ENCODE peak calls at places on chromosomes 3 and 15, in four cellular contexts. B, E, T and N are unnamed samples.

GRCh38 chr15:52328680-52329079 is 33.1 kb upstream of the MYO5C start:
- DNase-seq in B (no peak), E (no peak), T (no peak), N (no peak)

GRCh38 chr15:67853454-67853853 is 13.6 kb upstream of the RNU6-1 start:
- DNase-seq in B (no peak), E (no peak), T (no peak), N (no peak)

GRCh38 chr15:75153084-75153483 is 48.6 kb upstream of the C15orf39 start:
- DNase-seq in B (peak), E (peak), T (peak), N (no peak)

GRCh38 chr15:75200765-75201608 is 695 bp upstream of the C15orf39 start:
- DNase-seq in B (peak), E (peak), T (peak), N (peak)

GRCh38 chr3:149638401-149639092 is 19.3 kb downstream of the WWTR1 start:
- DNase-seq in B (no peak), E (no peak), T (no peak), N (no peak)

GRCh38 chr3:38343797-38344594 is 2.6 kb upstream of the XYLB start:
- DNase-seq in B (no peak), E (no peak), T (no peak), N (no peak)

GRCh38 chr15:40307421-40308165 is at the start of gene PLCB2:
- DNase-seq in B (peak), E (no peak), T (peak), N (peak)

GRCh38 chr3:107619549-107619948 is 96.8 kb downstream of the BBX start:
- DNase-seq in B (no peak), E (no peak), T (no peak), N (no peak)

GRCh38 chr3:76038949-76039348 is 253.6 kb upstream of the ZNF717 start:
- DNase-seq in B (no peak), E (no peak), T (no peak), N (no peak)

GRCh38 chr3:42019953-42020260 is 58.0 kb upstream of the ULK4 start:
- DNase-seq in B (no peak), E (no peak), T (no peak), N (no peak)

GRCh38 chr3:42022355-42022754 is 60.5 kb upstream of the ULK4 start:
- DNase-seq in B (no peak), E (no peak), T (no peak), N (no peak)

GRCh38 chr3:42019144-42019952 is 57.4 kb upstream of the ULK4 start:
- DNase-seq in B (no peak), E (no peak), T (no peak), N (no peak)

GRCh38 chr3:42023380-42023779 is 61.5 kb upstream of the ULK4 start:
- DNase-seq in B (no peak), E (no peak), T (no peak), N (no peak)

GRCh38 chr3:42020681-42021307 is 58.9 kb upstream of the ULK4 start:
- DNase-seq in B (no peak), E (no peak), T (no peak), N (no peak)
- TF ChIP-seq POLR2AphosphoS5 in B (no peak), E (no peak), T (no peak), N (no peak)

DNA sequence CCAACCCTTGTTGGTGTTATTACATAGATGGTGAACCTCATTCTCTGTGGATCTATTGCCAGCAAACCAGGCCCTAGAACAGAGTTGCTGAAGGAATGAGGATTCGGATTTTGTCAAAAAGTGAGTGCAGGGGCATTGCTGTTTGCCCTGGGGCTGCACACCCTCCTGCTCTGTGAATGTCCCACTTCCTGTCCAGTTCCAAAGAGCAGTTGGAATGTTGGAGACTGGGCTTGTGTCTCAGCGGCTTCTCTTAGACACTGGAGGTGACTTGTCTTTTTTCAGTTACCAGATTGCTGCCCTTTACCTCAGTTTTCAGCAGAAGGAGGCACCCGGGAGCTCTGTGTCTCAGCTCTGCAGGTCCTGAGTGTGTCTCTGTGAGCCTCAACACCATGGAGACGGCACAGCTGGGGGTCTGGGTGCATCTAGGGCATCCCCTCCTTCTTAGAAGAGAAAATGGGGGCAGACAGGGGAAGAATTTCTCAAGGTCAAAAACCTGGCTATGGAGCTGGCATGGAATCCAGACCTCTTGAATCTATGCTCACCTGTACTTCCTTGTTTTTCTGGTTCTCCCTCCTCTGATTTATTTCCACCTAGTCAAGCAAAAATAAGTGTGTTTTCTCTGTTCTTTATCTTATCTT is 46.3 kb downstream of the LIMD1 start:
- DNase-seq in B (no peak), E (no peak), T (no peak), N (no peak)
- TF ChIP-seq POLR2AphosphoS5 in B (no peak), E (no peak), T (no peak), N (no peak)

GRCh38 chr3:119194237-119195150 is 21.1 kb downstream of the UPK1B start:
- DNase-seq in B (no peak), E (no peak), T (no peak), N (no peak)
- TF ChIP-seq POLR2AphosphoS5 in B (no peak), E (no peak), T (no peak), N (no peak)

DNA sequence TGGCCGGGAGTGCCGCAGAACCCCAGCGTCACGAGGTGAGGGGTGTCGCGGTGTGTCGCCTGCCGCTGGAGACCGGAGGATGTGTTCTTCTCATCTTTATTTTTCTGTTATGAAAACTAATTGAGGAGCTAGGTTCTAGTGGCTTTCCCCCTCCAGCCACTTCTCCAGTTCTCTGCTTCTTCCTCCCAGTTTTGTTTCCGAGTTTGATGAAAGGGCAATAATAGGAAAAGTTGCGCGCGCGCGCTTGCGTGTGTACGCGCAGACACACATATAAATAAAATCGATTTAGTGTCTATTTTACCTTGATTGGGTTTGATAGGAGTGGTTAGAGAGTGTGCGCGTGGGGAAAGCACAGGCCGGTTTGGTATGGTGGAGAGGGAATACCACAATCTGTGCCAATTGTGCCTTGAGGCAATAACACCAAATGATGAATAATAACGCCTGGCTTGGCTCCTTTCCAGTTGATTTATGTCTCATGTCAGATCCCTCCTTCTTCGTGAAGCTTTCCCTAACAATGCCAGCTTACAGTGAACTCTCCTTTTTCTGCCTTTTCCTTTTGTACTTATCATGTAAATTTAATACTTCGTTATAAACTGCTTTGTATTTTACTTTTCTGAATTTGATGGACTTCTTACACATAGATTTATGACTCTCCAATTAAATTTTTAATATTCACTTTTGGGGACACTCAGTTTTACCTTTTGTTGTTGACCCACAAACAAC is 1.5 kb downstream of the TIPARP start:
- DNase-seq in B (peak), E (peak), T (peak), N (no peak)
- TF ChIP-seq POLR2AphosphoS5 in B (no peak), E (no peak), T (no peak), N (no peak)

GRCh38 chr3:105145516-105145915 is 221.2 kb upstream of the ALCAM start:
- DNase-seq in B (no peak), E (no peak), T (no peak), N (no peak)
- TF ChIP-seq POLR2AphosphoS5 in B (no peak), E (no peak), T (no peak), N (no peak)

DNA sequence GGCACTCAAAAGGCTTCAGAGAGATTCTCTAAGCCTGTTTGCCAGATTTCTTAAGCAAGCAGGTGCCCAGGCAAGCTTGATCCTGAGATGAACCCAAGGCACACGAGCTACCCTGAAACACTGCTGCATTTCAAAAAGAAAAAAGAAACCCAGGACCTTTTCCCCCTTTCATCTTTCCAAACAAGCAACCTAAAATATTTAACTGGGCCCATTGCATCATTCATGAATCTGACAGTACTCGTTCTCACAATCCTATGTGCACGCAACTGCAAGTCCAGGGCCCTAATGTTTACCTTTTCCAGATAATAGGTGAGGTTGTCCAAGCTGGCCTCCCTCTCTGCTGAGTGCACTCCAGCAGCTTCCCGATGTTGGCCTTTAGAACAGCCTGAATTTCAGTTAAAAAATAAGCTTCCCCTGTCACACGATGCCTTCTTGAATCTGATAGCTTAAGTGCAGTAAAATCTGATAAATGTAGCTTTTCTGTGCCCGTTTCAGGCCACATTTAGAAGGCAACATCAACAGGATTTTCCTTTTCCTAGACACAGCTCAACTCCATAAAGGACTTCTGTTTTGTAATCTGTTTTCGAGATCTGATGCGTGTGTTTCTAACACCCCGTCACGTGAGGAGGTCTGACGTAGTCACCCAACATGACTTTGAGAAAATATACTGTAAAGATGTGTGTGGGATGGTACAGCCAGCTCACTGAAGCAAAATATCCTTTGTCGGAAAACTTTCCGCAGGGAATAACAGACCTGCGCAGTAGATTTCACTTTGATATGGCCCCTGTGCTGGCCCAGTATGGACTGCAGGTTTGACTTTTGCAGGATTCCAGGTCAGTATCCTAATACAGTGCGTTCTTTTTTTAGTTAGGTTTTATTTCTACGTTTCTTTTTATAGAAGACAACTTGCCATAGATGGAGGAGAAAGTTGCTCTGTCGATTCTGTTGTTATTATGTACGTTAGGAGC is 55.1 kb upstream of the RASA2 start:
- DNase-seq in B (no peak), E (no peak), T (no peak), N (no peak)
- TF ChIP-seq POLR2AphosphoS5 in B (no peak), E (no peak), T (no peak), N (no peak)

GRCh38 chr3:155248531-155249187 is 44.8 kb downstream of the STRIT1 start:
- DNase-seq in B (peak), E (no peak), T (no peak), N (no peak)

GRCh38 chr3:155252021-155252420 is 41.5 kb downstream of the STRIT1 start:
- DNase-seq in B (no peak), E (no peak), T (no peak), N (no peak)

GRCh38 chr3:155254445-155254844 is 39.0 kb downstream of the STRIT1 start:
- DNase-seq in B (no peak), E (no peak), T (no peak), N (no peak)

DNA sequence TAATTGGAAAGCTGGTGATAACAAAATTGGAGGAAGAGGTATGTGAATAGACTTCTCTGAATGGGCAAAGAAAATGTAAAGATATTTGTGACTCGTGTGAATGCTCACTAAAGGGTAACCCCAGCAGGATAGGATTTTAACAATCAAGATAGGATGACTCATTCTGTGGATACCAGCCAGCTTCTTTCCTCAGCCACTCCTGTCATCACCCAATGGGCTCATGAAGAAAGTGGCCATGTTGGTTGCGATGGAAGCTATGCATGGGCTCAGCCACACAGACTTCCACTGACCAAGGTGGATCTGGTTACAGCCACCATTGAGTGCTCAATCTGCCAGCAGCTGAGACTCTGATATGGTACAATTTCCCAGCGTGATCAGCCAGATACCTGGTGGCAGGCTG is 40.9 kb downstream of the STRIT1 start:
- DNase-seq in B (no peak), E (no peak), T (no peak), N (no peak)
- TF ChIP-seq POLR2AphosphoS5 in B (no peak), E (no peak), T (no peak), N (no peak)

DNA sequence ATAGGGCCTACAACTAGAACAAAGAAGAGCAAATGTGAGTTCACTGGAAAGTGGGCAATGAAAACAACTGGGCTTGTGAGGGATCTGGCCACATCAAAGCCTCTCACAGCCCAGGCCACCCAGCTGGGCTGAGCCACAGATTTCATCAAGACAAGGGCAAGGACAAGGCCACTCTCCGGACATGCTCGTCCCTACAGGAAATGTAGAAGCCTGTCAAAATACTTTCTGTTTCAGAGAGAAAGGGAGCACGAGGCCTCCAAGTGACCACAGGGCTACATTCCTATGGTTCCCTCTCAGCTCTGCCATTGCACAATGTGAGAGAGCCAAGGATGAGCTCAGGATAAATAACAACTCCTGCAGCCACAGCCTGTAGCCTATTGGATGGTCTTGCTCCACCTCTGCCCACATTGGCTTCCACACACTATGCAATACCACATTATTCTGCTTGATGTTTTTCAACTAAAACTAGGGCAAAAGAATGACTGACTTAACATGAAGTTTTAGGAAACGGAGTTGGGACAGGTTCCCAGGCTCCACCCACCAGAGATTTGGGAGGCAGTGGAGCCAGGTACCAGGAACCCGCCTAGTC is 12.1 kb downstream of the TBC1D2B start:
- DNase-seq in B (no peak), E (no peak), T (no peak), N (no peak)
- TF ChIP-seq POLR2AphosphoS5 in B (no peak), E (no peak), T (no peak), N (no peak)

DNA sequence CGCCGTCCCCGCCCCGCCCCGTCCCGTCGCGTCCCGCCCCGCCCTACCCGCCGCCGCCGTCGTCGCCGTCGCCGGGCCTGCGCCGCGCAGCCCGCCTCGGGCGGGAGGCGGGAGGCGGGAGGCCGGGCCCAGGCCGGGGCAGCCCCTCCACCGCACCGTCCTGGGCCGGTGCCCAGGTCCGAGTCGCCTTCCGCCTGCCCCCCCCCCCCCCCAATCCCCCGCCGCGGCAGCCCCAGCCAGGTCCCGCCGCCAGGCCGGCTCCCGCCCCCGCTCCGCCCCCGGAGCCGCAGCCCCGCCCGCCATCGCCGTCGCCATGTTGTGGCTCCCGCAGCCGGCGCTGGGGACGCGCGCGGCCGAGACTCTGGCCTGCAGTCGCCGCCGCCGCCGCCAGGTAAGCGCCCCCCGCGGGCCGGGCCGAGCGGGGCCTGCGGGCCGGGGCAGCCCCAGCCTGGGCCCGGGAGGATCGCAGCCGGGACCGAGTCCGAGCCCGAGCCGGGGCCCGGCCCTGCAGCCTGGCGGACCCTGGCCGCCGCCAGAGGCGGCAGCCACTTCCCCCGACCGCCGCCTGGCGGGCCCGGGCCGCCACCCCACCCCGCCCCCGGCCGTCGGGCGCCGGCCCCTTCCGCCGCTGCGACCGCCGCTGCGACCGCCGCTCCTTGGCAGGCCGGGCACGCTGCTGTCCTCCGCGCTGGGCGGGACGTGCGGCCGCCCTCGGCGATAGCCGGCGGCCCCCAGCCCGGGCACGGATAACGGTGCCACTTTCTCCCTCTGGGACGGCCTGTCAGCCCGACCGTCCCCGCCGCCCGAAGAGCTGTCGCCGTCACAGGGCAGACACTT is at the start of gene ZNF592:
- DNase-seq in B (peak), E (no peak), T (no peak), N (peak)
- TF ChIP-seq POLR2AphosphoS5 in B (no peak), E (peak), T (no peak), N (no peak)

GRCh38 chr15:31447893-31448634 is 121.4 kb downstream of the KLF13 start:
- DNase-seq in B (no peak), E (no peak), T (no peak), N (no peak)
- TF ChIP-seq POLR2AphosphoS5 in B (no peak), E (no peak), T (no peak), N (no peak)